ENCODE peak calls at places on chromosomes 16 and 17, in seven cellular contexts. P is Calu3, J is T-cell, X is prostate gland, F is GM04504, W is NCI-H1436, L is neural progenitor cell. O is an unnamed sample.
A peak's percentile ranks its signal among the peaks of the same experiment; 100 is the strongest.

GRCh38 chr17:83153681-83154310 is 74.4 kb downstream of the METRNL start:
- DNase-seq in P (no peak), J (no peak), X (no peak), F (no peak), W (no peak), L (no peak), O (no peak)

GRCh38 chr16:26727801-26728200 is 338.9 kb upstream of the C16orf82 start:
- DNase-seq in P (no peak), J (no peak), X (no peak), F (no peak), W (peak; percentile 36), L (no peak), O (no peak)

GRCh38 chr16:57284206-57284951 is at the start of gene PLLP:
- DNase-seq in P (peak; percentile 87), J (no peak), X (no peak), F (no peak), W (peak; percentile 41), L (peak; percentile 69), O (no peak)

GRCh38 chr16:50301626-50302471 is 35.5 kb downstream of the ADCY7 start:
- DNase-seq in P (no peak), J (no peak), X (no peak), F (peak; percentile 54), W (no peak), L (no peak), O (no peak)

GRCh38 chr17:70683936-70684335 is 514.6 kb downstream of the KCNJ2 start:
- DNase-seq in P (no peak), J (no peak), X (no peak), F (no peak), W (no peak), L (no peak), O (no peak)

GRCh38 chr17:61464121-61464905 is 12.1 kb downstream of the TBX4 start:
- DNase-seq in P (no peak), J (no peak), X (no peak), F (no peak), W (no peak), L (no peak), O (no peak)

GRCh38 chr17:30337393-30337999 is 3.6 kb upstream of the TMIGD1 start:
- DNase-seq in P (no peak), J (no peak), X (no peak), F (no peak), W (no peak), L (no peak), O (no peak)

GRCh38 chr17:10063730-10064221 is 134.6 kb downstream of the GAS7 start:
- DNase-seq in P (no peak), J (no peak), X (no peak), F (no peak), W (no peak), L (no peak), O (no peak)

GRCh38 chr16:50459681-50460080 is 88.5 kb upstream of the NKD1 start:
- DNase-seq in P (no peak), J (no peak), X (no peak), F (no peak), W (no peak), L (no peak), O (no peak)

GRCh38 chr16:18941471-18941870 is 15.3 kb upstream of the SMG1 start:
- DNase-seq in P (no peak), J (no peak), X (no peak), F (no peak), W (no peak), L (no peak), O (no peak)

O was measured in AG04450.